ENCODE peak calls at places on chromosome 5, in seven cellular contexts. One of them, this sample, is unnamed. For H3K4me1, the result is how much of the 10 kb centered on the place peaks cover.

GRCh38 chr5:66742896-66743247 is 146.7 kb downstream of the MAST4 start:
- DNase-seq in adipocyte: no peak
- DNase-seq in body of pancreas: no peak
- DNase-seq in CD4-positive, CD25-positive, alpha-beta regulatory T cell: no peak
- DNase-seq in SK-N-SH: no peak
- DNase-seq in esophagus squamous epithelium: no peak
- DNase-seq in astrocyte: no peak
- DNase-seq in this sample: no peak

GRCh38 chr5:135139397-135140134 is 105.5 kb upstream of the PITX1 start:
- DNase-seq in adipocyte: peak
- DNase-seq in body of pancreas: peak
- DNase-seq in CD4-positive, CD25-positive, alpha-beta regulatory T cell: no peak
- DNase-seq in SK-N-SH: no peak
- DNase-seq in esophagus squamous epithelium: no peak
- DNase-seq in astrocyte: peak
- DNase-seq in this sample: no peak

GRCh38 chr5:54658014-54658413 is 140.5 kb downstream of the SNX18 start:
- DNase-seq in adipocyte: peak
- DNase-seq in body of pancreas: no peak
- DNase-seq in CD4-positive, CD25-positive, alpha-beta regulatory T cell: no peak
- DNase-seq in SK-N-SH: no peak
- DNase-seq in esophagus squamous epithelium: no peak
- DNase-seq in astrocyte: no peak
- DNase-seq in this sample: no peak

GRCh38 chr5:15946026-15946425 is 233.6 kb downstream of the MARCHF11 start:
- DNase-seq in adipocyte: peak
- DNase-seq in body of pancreas: no peak
- DNase-seq in CD4-positive, CD25-positive, alpha-beta regulatory T cell: no peak
- DNase-seq in SK-N-SH: no peak
- DNase-seq in esophagus squamous epithelium: no peak
- DNase-seq in astrocyte: peak
- DNase-seq in this sample: no peak

GRCh38 chr5:2270467-2270866 is 387.7 kb upstream of the IRX4 start:
- DNase-seq in adipocyte: no peak
- DNase-seq in body of pancreas: no peak
- DNase-seq in CD4-positive, CD25-positive, alpha-beta regulatory T cell: no peak
- DNase-seq in SK-N-SH: no peak
- DNase-seq in esophagus squamous epithelium: no peak
- DNase-seq in astrocyte: no peak
- DNase-seq in this sample: no peak

GRCh38 chr5:68371607-68372006 is 156.1 kb downstream of the PIK3R1 start:
- DNase-seq in adipocyte: no peak
- DNase-seq in body of pancreas: no peak
- DNase-seq in CD4-positive, CD25-positive, alpha-beta regulatory T cell: no peak
- DNase-seq in SK-N-SH: no peak
- DNase-seq in esophagus squamous epithelium: no peak
- DNase-seq in astrocyte: no peak
- DNase-seq in this sample: no peak

GRCh38 chr5:97726106-97726505 is 543.1 kb upstream of the RIOK2 start:
- DNase-seq in adipocyte: no peak
- DNase-seq in body of pancreas: no peak
- DNase-seq in CD4-positive, CD25-positive, alpha-beta regulatory T cell: no peak
- DNase-seq in SK-N-SH: no peak
- DNase-seq in esophagus squamous epithelium: no peak
- DNase-seq in astrocyte: no peak
- DNase-seq in this sample: no peak

GRCh38 chr5:99771296-99771695 is 763.9 kb upstream of the FAM174A start:
- DNase-seq in adipocyte: no peak
- DNase-seq in body of pancreas: no peak
- DNase-seq in CD4-positive, CD25-positive, alpha-beta regulatory T cell: no peak
- DNase-seq in SK-N-SH: no peak
- DNase-seq in esophagus squamous epithelium: no peak
- DNase-seq in astrocyte: peak
- DNase-seq in this sample: no peak

GRCh38 chr5:159106569-159107282 is 7.0 kb upstream of the EBF1 start:
- DNase-seq in adipocyte: peak
- DNase-seq in body of pancreas: peak
- DNase-seq in CD4-positive, CD25-positive, alpha-beta regulatory T cell: peak
- DNase-seq in SK-N-SH: peak
- DNase-seq in esophagus squamous epithelium: no peak
- DNase-seq in astrocyte: peak
- DNase-seq in this sample: peak

GRCh38 chr5:86631165-86631564 is 13.4 kb downstream of the COX7C start:
- DNase-seq in adipocyte: no peak
- DNase-seq in body of pancreas: no peak
- DNase-seq in CD4-positive, CD25-positive, alpha-beta regulatory T cell: no peak
- DNase-seq in SK-N-SH: no peak
- DNase-seq in esophagus squamous epithelium: no peak
- DNase-seq in astrocyte: no peak
- DNase-seq in this sample: no peak

GRCh38 chr5:179827684-179828083 is 7.0 kb downstream of the SQSTM1 start:
- DNase-seq in adipocyte: peak
- DNase-seq in body of pancreas: peak
- DNase-seq in CD4-positive, CD25-positive, alpha-beta regulatory T cell: no peak
- DNase-seq in SK-N-SH: peak
- DNase-seq in esophagus squamous epithelium: no peak
- DNase-seq in astrocyte: no peak
- DNase-seq in this sample: no peak

GRCh38 chr5:71924325-71924724 is 182.9 kb upstream of the MAP1B start:
- DNase-seq in adipocyte: peak
- DNase-seq in body of pancreas: no peak
- DNase-seq in CD4-positive, CD25-positive, alpha-beta regulatory T cell: no peak
- DNase-seq in SK-N-SH: no peak
- DNase-seq in esophagus squamous epithelium: no peak
- DNase-seq in astrocyte: peak
- DNase-seq in this sample: no peak

GRCh38 chr5:89105836-89106235 is 222.9 kb upstream of the MEF2C start:
- DNase-seq in adipocyte: no peak
- DNase-seq in body of pancreas: no peak
- DNase-seq in CD4-positive, CD25-positive, alpha-beta regulatory T cell: no peak
- DNase-seq in SK-N-SH: no peak
- DNase-seq in esophagus squamous epithelium: no peak
- DNase-seq in astrocyte: peak
- DNase-seq in this sample: no peak

GRCh38 chr5:132429451-132430440 is 60.2 kb downstream of the SLC22A5 start:
- DNase-seq in adipocyte: no peak
- DNase-seq in body of pancreas: no peak
- DNase-seq in CD4-positive, CD25-positive, alpha-beta regulatory T cell: no peak
- DNase-seq in SK-N-SH: no peak
- DNase-seq in esophagus squamous epithelium: no peak
- DNase-seq in astrocyte: no peak
- DNase-seq in this sample: no peak

GRCh38 chr5:132428147-132428482 is 58.6 kb downstream of the SLC22A5 start:
- DNase-seq in adipocyte: no peak
- DNase-seq in body of pancreas: no peak
- DNase-seq in CD4-positive, CD25-positive, alpha-beta regulatory T cell: no peak
- DNase-seq in SK-N-SH: no peak
- DNase-seq in esophagus squamous epithelium: no peak
- DNase-seq in astrocyte: no peak
- DNase-seq in this sample: no peak

GRCh38 chr5:132430736-132431135 is 59.8 kb downstream of the IRF1 start:
- DNase-seq in adipocyte: no peak
- DNase-seq in body of pancreas: no peak
- DNase-seq in CD4-positive, CD25-positive, alpha-beta regulatory T cell: no peak
- DNase-seq in SK-N-SH: no peak
- DNase-seq in esophagus squamous epithelium: no peak
- DNase-seq in astrocyte: no peak
- DNase-seq in this sample: no peak

GRCh38 chr5:132427285-132428146 is 58.0 kb downstream of the SLC22A5 start:
- DNase-seq in adipocyte: no peak
- DNase-seq in body of pancreas: peak
- DNase-seq in CD4-positive, CD25-positive, alpha-beta regulatory T cell: peak
- DNase-seq in SK-N-SH: peak
- DNase-seq in esophagus squamous epithelium: no peak
- DNase-seq in astrocyte: no peak
- DNase-seq in this sample: peak

GRCh38 chr5:132428811-132429440 is 59.4 kb downstream of the SLC22A5 start:
- DNase-seq in adipocyte: peak
- DNase-seq in body of pancreas: no peak
- DNase-seq in CD4-positive, CD25-positive, alpha-beta regulatory T cell: no peak
- DNase-seq in SK-N-SH: no peak
- DNase-seq in esophagus squamous epithelium: no peak
- DNase-seq in astrocyte: peak
- DNase-seq in this sample: no peak
- H3K4me1 ChIP-seq in adipocyte: half or more
- H3K4me1 ChIP-seq in body of pancreas: half or more
- H3K4me1 ChIP-seq in CD4-positive, CD25-positive, alpha-beta regulatory T cell: half or more
- H3K4me1 ChIP-seq in SK-N-SH: half or more
- H3K4me1 ChIP-seq in esophagus squamous epithelium: half or more
- H3K4me1 ChIP-seq in astrocyte: under half
- H3K4me1 ChIP-seq in this sample: under half

GRCh38 chr5:173297813-173298212 is 30.4 kb downstream of the STC2 start:
- DNase-seq in adipocyte: no peak
- DNase-seq in body of pancreas: peak
- DNase-seq in CD4-positive, CD25-positive, alpha-beta regulatory T cell: no peak
- DNase-seq in SK-N-SH: no peak
- DNase-seq in esophagus squamous epithelium: no peak
- DNase-seq in astrocyte: no peak
- DNase-seq in this sample: no peak
- H3K4me1 ChIP-seq in adipocyte: under half
- H3K4me1 ChIP-seq in body of pancreas: under half
- H3K4me1 ChIP-seq in CD4-positive, CD25-positive, alpha-beta regulatory T cell: under half
- H3K4me1 ChIP-seq in SK-N-SH: under half
- H3K4me1 ChIP-seq in esophagus squamous epithelium: under half
- H3K4me1 ChIP-seq in astrocyte: under half
- H3K4me1 ChIP-seq in this sample: under half

GRCh38 chr5:168168978-168169696 is 122.3 kb upstream of the WWC1 start:
- DNase-seq in adipocyte: no peak
- DNase-seq in body of pancreas: no peak
- DNase-seq in CD4-positive, CD25-positive, alpha-beta regulatory T cell: no peak
- DNase-seq in SK-N-SH: no peak
- DNase-seq in esophagus squamous epithelium: no peak
- DNase-seq in astrocyte: no peak
- DNase-seq in this sample: no peak
- H3K4me1 ChIP-seq in adipocyte: under half
- H3K4me1 ChIP-seq in body of pancreas: under half
- H3K4me1 ChIP-seq in CD4-positive, CD25-positive, alpha-beta regulatory T cell: under half
- H3K4me1 ChIP-seq in SK-N-SH: under half
- H3K4me1 ChIP-seq in esophagus squamous epithelium: under half
- H3K4me1 ChIP-seq in astrocyte: under half
- H3K4me1 ChIP-seq in this sample: under half

DNA sequence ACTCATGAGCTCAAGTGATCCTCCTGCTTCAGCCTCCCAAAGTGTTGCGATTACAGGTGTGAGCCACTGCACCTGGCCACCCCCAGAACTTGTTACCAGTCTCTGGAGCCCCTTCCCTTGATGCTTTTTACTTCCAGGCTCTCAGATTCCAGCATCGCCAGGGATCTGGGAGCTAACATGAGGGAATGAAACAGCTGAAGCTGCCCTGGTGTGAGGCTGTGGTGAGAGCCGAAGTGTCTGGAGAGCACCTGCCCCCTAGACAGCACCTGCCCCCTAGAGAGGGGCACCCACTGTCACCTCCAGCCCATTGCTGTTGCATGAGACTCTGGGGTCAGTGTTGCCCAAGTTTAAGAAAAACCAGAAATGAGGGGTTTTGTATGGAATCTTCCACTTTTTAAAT is 124.3 kb upstream of the SAP30L start:
- DNase-seq in adipocyte: no peak
- DNase-seq in body of pancreas: no peak
- DNase-seq in CD4-positive, CD25-positive, alpha-beta regulatory T cell: no peak
- DNase-seq in SK-N-SH: no peak
- DNase-seq in esophagus squamous epithelium: no peak
- DNase-seq in astrocyte: no peak
- DNase-seq in this sample: no peak
- H3K4me1 ChIP-seq in adipocyte: under half
- H3K4me1 ChIP-seq in body of pancreas: under half
- H3K4me1 ChIP-seq in CD4-positive, CD25-positive, alpha-beta regulatory T cell: under half
- H3K4me1 ChIP-seq in SK-N-SH: under half
- H3K4me1 ChIP-seq in esophagus squamous epithelium: under half
- H3K4me1 ChIP-seq in astrocyte: under half
- H3K4me1 ChIP-seq in this sample: under half

GRCh38 chr5:9889511-9889910 is 259.4 kb upstream of the TAS2R1 start:
- DNase-seq in adipocyte: no peak
- DNase-seq in body of pancreas: no peak
- DNase-seq in CD4-positive, CD25-positive, alpha-beta regulatory T cell: no peak
- DNase-seq in SK-N-SH: no peak
- DNase-seq in esophagus squamous epithelium: no peak
- DNase-seq in astrocyte: no peak
- DNase-seq in this sample: no peak
- H3K4me1 ChIP-seq in adipocyte: under half
- H3K4me1 ChIP-seq in body of pancreas: under half
- H3K4me1 ChIP-seq in CD4-positive, CD25-positive, alpha-beta regulatory T cell: under half
- H3K4me1 ChIP-seq in SK-N-SH: under half
- H3K4me1 ChIP-seq in esophagus squamous epithelium: under half
- H3K4me1 ChIP-seq in astrocyte: under half
- H3K4me1 ChIP-seq in this sample: under half

GRCh38 chr5:14166437-14166836 is 23.3 kb downstream of the TRIO start:
- DNase-seq in adipocyte: no peak
- DNase-seq in body of pancreas: no peak
- DNase-seq in CD4-positive, CD25-positive, alpha-beta regulatory T cell: no peak
- DNase-seq in SK-N-SH: no peak
- DNase-seq in esophagus squamous epithelium: no peak
- DNase-seq in astrocyte: no peak
- DNase-seq in this sample: no peak
- H3K4me1 ChIP-seq in adipocyte: half or more
- H3K4me1 ChIP-seq in body of pancreas: under half
- H3K4me1 ChIP-seq in CD4-positive, CD25-positive, alpha-beta regulatory T cell: under half
- H3K4me1 ChIP-seq in SK-N-SH: under half
- H3K4me1 ChIP-seq in esophagus squamous epithelium: half or more
- H3K4me1 ChIP-seq in astrocyte: half or more
- H3K4me1 ChIP-seq in this sample: under half

GRCh38 chr5:17432571-17432970 is 65.5 kb upstream of the TAF11L2 start:
- DNase-seq in adipocyte: no peak
- DNase-seq in body of pancreas: no peak
- DNase-seq in CD4-positive, CD25-positive, alpha-beta regulatory T cell: no peak
- DNase-seq in SK-N-SH: no peak
- DNase-seq in esophagus squamous epithelium: no peak
- DNase-seq in astrocyte: no peak
- DNase-seq in this sample: no peak
- H3K4me1 ChIP-seq in adipocyte: under half
- H3K4me1 ChIP-seq in body of pancreas: under half
- H3K4me1 ChIP-seq in CD4-positive, CD25-positive, alpha-beta regulatory T cell: under half
- H3K4me1 ChIP-seq in SK-N-SH: under half
- H3K4me1 ChIP-seq in esophagus squamous epithelium: under half
- H3K4me1 ChIP-seq in astrocyte: under half
- H3K4me1 ChIP-seq in this sample: under half

GRCh38 chr5:119356384-119357188 is 767 bp downstream of the TNFAIP8 start:
- DNase-seq in adipocyte: peak
- DNase-seq in body of pancreas: no peak
- DNase-seq in CD4-positive, CD25-positive, alpha-beta regulatory T cell: no peak
- DNase-seq in SK-N-SH: no peak
- DNase-seq in esophagus squamous epithelium: no peak
- DNase-seq in astrocyte: no peak
- DNase-seq in this sample: no peak
- H3K4me1 ChIP-seq in adipocyte: under half
- H3K4me1 ChIP-seq in body of pancreas: under half
- H3K4me1 ChIP-seq in CD4-positive, CD25-positive, alpha-beta regulatory T cell: half or more
- H3K4me1 ChIP-seq in SK-N-SH: under half
- H3K4me1 ChIP-seq in esophagus squamous epithelium: half or more
- H3K4me1 ChIP-seq in astrocyte: under half
- H3K4me1 ChIP-seq in this sample: under half